ENCODE peak calls at places on chromosomes 11 and 22, in eight cellular contexts. One of them, this sample, is unnamed.

GRCh38 chr11:70073188-70073817 is 4.8 kb upstream of the ANO1 start:
- DNase-seq in iPS DF 19.7: no peak
- DNase-seq in nucleus accumbens: no peak
- DNase-seq in nephron progenitor cell: no peak
- DNase-seq in adrenal gland: no peak
- DNase-seq in RPMI7951: no peak
- DNase-seq in lung: no peak
- DNase-seq in effector CD4-positive, alpha-beta T cell: no peak
- DNase-seq in this sample: peak

GRCh38 chr22:48800036-48800885 is 1027.4 kb downstream of the BRD1 start:
- DNase-seq in nephron progenitor cell: no peak
- DNase-seq in iPS DF 19.7: no peak
- DNase-seq in RPMI7951: no peak
- DNase-seq in adrenal gland: no peak
- DNase-seq in nucleus accumbens: no peak
- DNase-seq in lung: no peak
- DNase-seq in effector CD4-positive, alpha-beta T cell: no peak
- DNase-seq in this sample: no peak

GRCh38 chr22:36303874-36304273 is 50.9 kb downstream of the APOL1 start:
- DNase-seq in nephron progenitor cell: no peak
- DNase-seq in nucleus accumbens: no peak
- DNase-seq in iPS DF 19.7: no peak
- DNase-seq in adrenal gland: no peak
- DNase-seq in effector CD4-positive, alpha-beta T cell: no peak
- DNase-seq in RPMI7951: no peak
- DNase-seq in lung: no peak
- DNase-seq in this sample: no peak

GRCh38 chr11:68646832-68647231 is 37.5 kb upstream of the GAL start:
- DNase-seq in adrenal gland: no peak
- DNase-seq in nephron progenitor cell: no peak
- DNase-seq in nucleus accumbens: no peak
- DNase-seq in effector CD4-positive, alpha-beta T cell: no peak
- DNase-seq in RPMI7951: no peak
- DNase-seq in iPS DF 19.7: no peak
- DNase-seq in lung: no peak
- DNase-seq in this sample: no peak

GRCh38 chr11:14783788-14784187 is 108.2 kb downstream of the CYP2R1 start:
- DNase-seq in RPMI7951: no peak
- DNase-seq in iPS DF 19.7: no peak
- DNase-seq in nucleus accumbens: no peak
- DNase-seq in adrenal gland: no peak
- DNase-seq in lung: no peak
- DNase-seq in effector CD4-positive, alpha-beta T cell: no peak
- DNase-seq in nephron progenitor cell: no peak
- DNase-seq in this sample: no peak

GRCh38 chr11:65056999-65057398 is 1.4 kb downstream of the NAALADL1 start:
- DNase-seq in adrenal gland: no peak
- DNase-seq in RPMI7951: no peak
- DNase-seq in iPS DF 19.7: no peak
- DNase-seq in effector CD4-positive, alpha-beta T cell: no peak
- DNase-seq in nephron progenitor cell: no peak
- DNase-seq in nucleus accumbens: no peak
- DNase-seq in lung: no peak
- DNase-seq in this sample: no peak

GRCh38 chr22:41488076-41488475 is 19.2 kb downstream of the ACO2 start:
- DNase-seq in RPMI7951: no peak
- DNase-seq in nephron progenitor cell: no peak
- DNase-seq in iPS DF 19.7: no peak
- DNase-seq in adrenal gland: no peak
- DNase-seq in effector CD4-positive, alpha-beta T cell: no peak
- DNase-seq in nucleus accumbens: no peak
- DNase-seq in lung: no peak
- DNase-seq in this sample: no peak

GRCh38 chr11:122141757-122142156 is 25.7 kb upstream of the BLID start:
- DNase-seq in iPS DF 19.7: no peak
- DNase-seq in adrenal gland: no peak
- DNase-seq in RPMI7951: peak
- DNase-seq in lung: no peak
- DNase-seq in nephron progenitor cell: no peak
- DNase-seq in nucleus accumbens: no peak
- DNase-seq in effector CD4-positive, alpha-beta T cell: no peak
- DNase-seq in this sample: no peak

GRCh38 chr11:119389611-119390254 is 8.2 kb upstream of the USP2 start:
- DNase-seq in nephron progenitor cell: no peak
- DNase-seq in effector CD4-positive, alpha-beta T cell: no peak
- DNase-seq in adrenal gland: no peak
- DNase-seq in lung: no peak
- DNase-seq in iPS DF 19.7: no peak
- DNase-seq in nucleus accumbens: no peak
- DNase-seq in RPMI7951: no peak
- DNase-seq in this sample: peak

GRCh38 chr11:111162306-111162705 is 83.2 kb upstream of the POU2AF2 start:
- DNase-seq in adrenal gland: no peak
- DNase-seq in nephron progenitor cell: no peak
- DNase-seq in effector CD4-positive, alpha-beta T cell: no peak
- DNase-seq in nucleus accumbens: no peak
- DNase-seq in iPS DF 19.7: no peak
- DNase-seq in RPMI7951: no peak
- DNase-seq in lung: no peak
- DNase-seq in this sample: peak

GRCh38 chr11:45665933-45666647 is 668 bp upstream of the CHST1 start:
- DNase-seq in adrenal gland: no peak
- DNase-seq in nucleus accumbens: no peak
- DNase-seq in lung: no peak
- DNase-seq in nephron progenitor cell: no peak
- DNase-seq in effector CD4-positive, alpha-beta T cell: no peak
- DNase-seq in RPMI7951: peak
- DNase-seq in iPS DF 19.7: no peak
- DNase-seq in this sample: peak